ENCODE peak calls at places on chromosomes 11 and 22, in eight cellular contexts. P is A673, S is iris pigment epithelial cell, U is AG08396, Q is NB4, E is LoVo, L is NCI-H446 treated with DMSO at 0.1 percent for 48 hours, K is foreskin fibroblast. I is an unnamed sample.

GRCh38 chr11:8768625-8769333 is 86.2 kb downstream of the RPL27A start:
- DNase-seq in L (no peak), E (peak), K (peak), P (no peak), S (peak), U (peak), Q (no peak), I (no peak)

GRCh38 chr11:131866535-131867400 is 496.4 kb downstream of the NTM start:
- DNase-seq in E (no peak), K (peak), L (no peak), S (no peak), P (no peak), U (no peak), Q (no peak), I (no peak)

GRCh38 chr11:12248330-12248729 is 129.0 kb upstream of the PARVA start:
- DNase-seq in L (no peak), U (no peak), P (no peak), Q (no peak), E (no peak), S (peak), K (peak), I (peak)

GRCh38 chr22:42397332-42398246 is 34.6 kb downstream of the NFAM1 start:
- DNase-seq in E (no peak), P (no peak), S (no peak), L (no peak), U (no peak), Q (peak), K (no peak), I (no peak)

GRCh38 chr11:77199346-77199745 is 71.3 kb downstream of the MYO7A start:
- DNase-seq in L (no peak), P (no peak), Q (no peak), U (no peak), S (no peak), E (no peak), K (no peak), I (peak)

GRCh38 chr22:32883131-32883530 is 81.6 kb downstream of the TIMP3 start:
- DNase-seq in U (no peak), E (no peak), S (no peak), Q (no peak), K (no peak), L (no peak), P (peak), I (no peak)

GRCh38 chr11:16468735-16469446 is 112.5 kb upstream of the SOX6 start:
- DNase-seq in U (no peak), P (no peak), S (no peak), E (no peak), K (no peak), Q (no peak), L (no peak), I (no peak)

GRCh38 chr11:79119491-79120284 is 321.1 kb downstream of the TENM4 start:
- DNase-seq in U (no peak), K (no peak), Q (no peak), S (no peak), L (peak), E (no peak), P (peak), I (peak)

GRCh38 chr11:60370811-60371297 is 7.5 kb upstream of the MS4A7 start:
- DNase-seq in E (peak), L (no peak), Q (no peak), K (peak), S (peak), U (no peak), P (no peak), I (no peak)

GRCh38 chr22:23219787-23220484 is 39.6 kb downstream of the BCR start:
- DNase-seq in U (no peak), K (peak), S (peak), P (peak), L (no peak), Q (peak), E (no peak), I (no peak)

GRCh38 chr11:16946477-16947282 is 67.5 kb downstream of the PLEKHA7 start:
- DNase-seq in K (no peak), E (no peak), U (no peak), S (no peak), L (no peak), P (no peak), Q (no peak), I (no peak)

GRCh38 chr22:33519140-33519973 is 400.9 kb downstream of the LARGE1 start:
- DNase-seq in S (peak), Q (peak), P (peak), E (peak), K (peak), L (no peak), U (peak), I (no peak)

GRCh38 chr22:25548866-25549464 is 15.5 kb upstream of the GRK3 start:
- DNase-seq in Q (peak), K (no peak), S (no peak), U (no peak), P (no peak), E (no peak), L (no peak), I (no peak)

GRCh38 chr11:2393111-2393868 is 7.3 kb upstream of the TSSC4 start:
- DNase-seq in L (no peak), S (no peak), K (no peak), Q (no peak), E (no peak), P (no peak), U (no peak), I (no peak)

GRCh38 chr11:6258571-6258998 is 1.1 kb upstream of the CCKBR start:
- DNase-seq in L (no peak), P (peak), S (no peak), E (no peak), Q (no peak), K (no peak), U (no peak), I (no peak)

GRCh38 chr11:15603208-15603607 is 488.5 kb downstream of the INSC start:
- DNase-seq in U (no peak), E (no peak), S (no peak), Q (no peak), L (no peak), P (no peak), K (no peak), I (no peak)